ENCODE peak calls at places on chromosomes 13 and 19, in nine cellular contexts. H is sigmoid colon, U is esophagus squamous epithelium, W is spleen, C is psoas muscle, V is fibroblast of lung, E is heart right ventricle, I is right atrium auricular region, R is AG04450. J is an unnamed sample.
A peak's percentile ranks its signal among the peaks of the same experiment; 100 is the strongest.

GRCh38 chr13:46600943-46601311 is 48.0 kb downstream of the LRCH1 start:
- DNase-seq in H (no peak), U (no peak), V (no peak), C (no peak), I (no peak), E (no peak), W (no peak), R (no peak), J (no peak)

GRCh38 chr19:48481846-48482639 is 12.9 kb downstream of the CYTH2 start:
- DNase-seq in V (no peak), C (no peak), R (no peak), W (no peak), E (no peak), I (no peak), U (no peak), H (no peak), J (no peak)

GRCh38 chr13:23866420-23867026 is 22.7 kb downstream of the MIPEP start:
- DNase-seq in R (no peak), V (peak; percentile 50), E (no peak), H (no peak), U (no peak), I (no peak), C (no peak), W (no peak), J (no peak)

GRCh38 chr13:100980171-100980570 is 305.6 kb upstream of the TMTC4 start:
- DNase-seq in U (no peak), E (no peak), H (no peak), W (no peak), C (no peak), V (no peak), R (no peak), I (no peak), J (no peak)

GRCh38 chr19:17846146-17846545 is 1.6 kb downstream of the JAK3 start:
- DNase-seq in W (peak; percentile 74), R (no peak), C (no peak), V (no peak), U (no peak), H (no peak), E (no peak), I (no peak), J (no peak)

GRCh38 chr13:114339779-114340534 is 25.7 kb downstream of the CHAMP1 start:
- DNase-seq in W (no peak), R (no peak), C (no peak), H (peak; percentile 74), I (no peak), E (no peak), U (no peak), V (peak; percentile 52), J (no peak)

GRCh38 chr13:102774596-102775375 is 1.2 kb upstream of the TEX30 start:
- DNase-seq in E (no peak), V (no peak), W (no peak), R (no peak), H (no peak), C (no peak), U (no peak), I (no peak), J (no peak)

GRCh38 chr13:33280923-33281322 is 4.6 kb downstream of the STARD13 start:
- DNase-seq in C (no peak), H (no peak), U (no peak), W (no peak), E (no peak), V (no peak), I (no peak), R (no peak), J (no peak)

GRCh38 chr13:20206065-20206725 is 13.5 kb upstream of the GJB2 start:
- DNase-seq in C (no peak), I (no peak), U (no peak), E (no peak), V (no peak), W (no peak), H (no peak), R (no peak), J (no peak)

GRCh38 chr19:50460161-50460765 is 16.0 kb upstream of the EMC10 start:
- DNase-seq in R (no peak), C (no peak), H (no peak), U (no peak), I (no peak), W (no peak), V (peak; percentile 34), E (no peak), J (no peak)

GRCh38 chr13:49527123-49527522 is 31.4 kb downstream of the PHF11 start:
- DNase-seq in W (no peak), H (no peak), V (no peak), E (no peak), U (no peak), C (no peak), R (no peak), I (no peak), J (no peak)

GRCh38 chr13:40381935-40382764 is 284.3 kb downstream of the FOXO1 start:
- DNase-seq in H (peak; percentile 72), R (no peak), E (peak; percentile 22), I (no peak), W (no peak), V (no peak), C (no peak), U (no peak), J (no peak)

GRCh38 chr19:30175987-30176386 is 196.2 kb upstream of the ZNF536 start:
- DNase-seq in E (no peak), V (no peak), C (no peak), I (no peak), R (no peak), H (no peak), W (no peak), U (no peak), J (no peak)

GRCh38 chr13:47136659-47136975 is 239.8 kb upstream of the HTR2A start:
- DNase-seq in H (no peak), V (no peak), E (no peak), I (no peak), W (no peak), R (no peak), U (no peak), C (no peak), J (no peak)

GRCh38 chr13:74819549-74819948 is 662.4 kb downstream of the TBC1D4 start:
- DNase-seq in U (no peak), E (no peak), C (no peak), I (no peak), V (no peak), R (no peak), W (no peak), H (no peak), J (no peak)

GRCh38 chr13:87669379-87669978 is 1.7 kb upstream of the SLITRK5 start:
- DNase-seq in E (no peak), U (no peak), V (peak; percentile 76), C (no peak), W (no peak), I (no peak), H (no peak), R (no peak), J (no peak)

GRCh38 chr19:56136362-56136761 is 4.7 kb upstream of the ZNF444 start:
- DNase-seq in C (no peak), W (no peak), U (no peak), V (no peak), I (no peak), H (no peak), E (no peak), R (no peak), J (no peak)

GRCh38 chr13:41053384-41053826 is 7.9 kb upstream of the WBP4 start:
- DNase-seq in R (no peak), U (no peak), C (no peak), H (no peak), E (peak; percentile 32), V (peak; percentile 63), I (peak; percentile 69), W (no peak), J (no peak)

GRCh38 chr19:6005321-6006069 is 27.6 kb upstream of the RANBP3 start:
- DNase-seq in E (no peak), R (no peak), C (no peak), U (no peak), V (no peak), H (no peak), W (no peak), I (no peak), J (no peak)
- H3K27ac ChIP-seq in E (no peak overlapping the region), R (no peak overlapping the region), C (no peak overlapping the region), U (no peak overlapping the region), V (no peak overlapping the region), H (no peak overlapping the region), W (no peak overlapping the region), I (no peak overlapping the region), J (no peak overlapping the region)

DNA sequence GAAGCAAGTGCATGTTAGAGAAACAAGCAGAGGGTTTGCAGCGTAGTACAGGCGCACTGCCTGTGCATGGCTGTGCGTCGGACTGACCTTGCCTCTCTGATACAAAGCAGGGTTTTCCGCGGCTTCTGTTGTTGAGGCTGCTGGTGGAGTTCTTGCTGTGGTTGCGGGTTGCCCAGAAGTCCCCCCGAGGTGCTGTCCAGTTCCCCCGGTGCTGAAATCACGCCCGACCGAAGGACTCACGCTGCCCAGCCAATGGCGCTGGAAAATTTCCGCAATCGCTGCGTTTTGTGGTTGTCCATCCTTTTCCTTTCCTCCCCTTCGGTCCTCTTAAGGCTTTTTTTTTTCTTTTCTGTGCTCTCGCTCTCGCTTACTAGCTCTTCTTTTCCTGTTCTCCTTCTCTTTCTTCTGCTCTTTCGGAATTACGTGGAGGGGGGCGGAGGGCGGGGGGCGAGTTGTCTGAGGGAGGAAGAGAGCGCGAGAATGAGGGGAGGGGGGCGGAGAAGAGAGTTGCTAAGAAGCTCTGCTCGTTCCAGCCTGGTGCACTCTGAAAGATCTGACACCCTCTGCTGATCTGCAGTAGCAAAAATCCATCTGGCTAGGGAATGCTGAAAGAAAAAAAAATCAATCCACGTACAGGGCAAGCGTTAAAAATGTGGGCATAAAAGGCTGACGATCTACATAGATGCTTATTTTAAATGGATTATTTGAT is at the start of gene SLITRK1:
- DNase-seq in R (peak; percentile 42), E (peak; percentile 29), C (peak; percentile 20), W (no peak), H (no peak), I (no peak), U (no peak), V (peak; percentile 53), J (no peak)
- H3K27ac ChIP-seq in R (no peak within 1 kb of the TSS), E (no peak within 1 kb of the TSS), C (no peak within 1 kb of the TSS), W (no peak within 1 kb of the TSS), H (no peak within 1 kb of the TSS), I (no peak within 1 kb of the TSS), U (no peak within 1 kb of the TSS), V (no peak within 1 kb of the TSS), J (no peak within 1 kb of the TSS)

DNA sequence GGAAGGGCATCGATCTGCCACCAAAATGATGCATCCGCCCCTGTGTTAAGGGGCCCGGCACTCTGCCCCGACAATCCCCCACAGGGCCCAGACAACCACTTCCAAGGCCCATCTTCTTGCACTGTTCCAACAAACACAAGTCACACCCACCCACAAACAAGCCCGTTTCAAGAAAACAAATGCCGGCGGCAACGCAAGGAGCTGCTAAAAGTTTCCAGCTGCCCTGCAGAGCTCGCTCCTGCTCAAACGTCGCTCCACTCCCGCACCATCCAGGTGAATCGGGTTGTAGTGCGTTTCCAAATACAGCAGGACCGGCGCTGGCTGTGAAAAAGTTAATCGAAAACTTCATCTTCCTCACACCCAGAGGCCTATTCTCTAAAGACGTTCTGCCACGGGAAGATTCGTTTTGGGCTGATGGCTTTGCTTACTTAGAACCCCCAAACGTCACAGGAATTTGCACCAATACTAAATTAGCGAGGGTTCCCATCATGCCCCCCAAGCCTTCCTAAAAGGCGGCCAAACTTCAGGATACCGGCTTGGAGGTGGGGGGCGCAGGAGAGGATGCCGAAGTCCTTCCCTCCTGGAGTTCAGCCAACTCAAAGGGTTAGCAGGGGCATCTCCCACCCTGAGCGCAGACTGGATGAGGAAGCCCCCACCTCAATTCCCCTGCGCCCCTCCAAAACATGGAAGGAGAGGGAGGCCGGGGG is 107.4 kb upstream of the DOCK9 start:
- DNase-seq in E (peak; percentile 29), I (no peak), U (no peak), R (no peak), V (no peak), H (peak; percentile 67), C (no peak), W (peak; percentile 78), J (no peak)
- H3K27ac ChIP-seq in E (peak overlapping the region; percentile 96), I (peak overlapping the region; percentile 36), U (peak overlapping the region; percentile 97), R (no peak overlapping the region), V (no peak overlapping the region), H (peak overlapping the region; percentile 99), C (no peak overlapping the region), W (no peak overlapping the region), J (peak overlapping the region; percentile 91)

GRCh38 chr13:36298535-36299068 is 988 bp upstream of the CCDC169 start:
- DNase-seq in W (no peak), U (no peak), R (no peak), I (no peak), V (no peak), E (no peak), H (peak; percentile 65), C (no peak), J (no peak)
- H3K27ac ChIP-seq in W (no peak overlapping the region), U (no peak overlapping the region), R (no peak overlapping the region), I (no peak overlapping the region), V (no peak overlapping the region), E (no peak overlapping the region), H (peak overlapping the region; percentile 78), C (no peak overlapping the region), J (no peak overlapping the region)

J was measured in epithelial cell of prostate.